ENCODE peak calls at places on chromosomes 5 and 9, in seven cellular contexts. One of them, this sample, is unnamed.

GRCh38 chr5:68898961-68899471 is 194.8 kb upstream of the SLC30A5 start:
- DNase-seq in neural crest cell: no peak
- DNase-seq in cardiac fibroblast: peak
- DNase-seq in lung: no peak
- DNase-seq in omental fat pad: no peak
- DNase-seq in HepG2: no peak
- DNase-seq in Peyer's patch: no peak
- DNase-seq in this sample: no peak

GRCh38 chr9:36029765-36030528 is 6.8 kb upstream of the RECK start:
- DNase-seq in neural crest cell: no peak
- DNase-seq in cardiac fibroblast: peak
- DNase-seq in lung: no peak
- DNase-seq in omental fat pad: no peak
- DNase-seq in HepG2: no peak
- DNase-seq in Peyer's patch: no peak
- DNase-seq in this sample: peak

GRCh38 chr5:171961117-171961516 is 45.3 kb downstream of the FBXW11 start:
- DNase-seq in neural crest cell: no peak
- DNase-seq in cardiac fibroblast: peak
- DNase-seq in lung: no peak
- DNase-seq in omental fat pad: no peak
- DNase-seq in HepG2: no peak
- DNase-seq in Peyer's patch: no peak
- DNase-seq in this sample: no peak

GRCh38 chr9:92184041-92184564 is 68.9 kb upstream of the SPTLC1 start:
- DNase-seq in neural crest cell: no peak
- DNase-seq in cardiac fibroblast: no peak
- DNase-seq in lung: no peak
- DNase-seq in omental fat pad: no peak
- DNase-seq in HepG2: no peak
- DNase-seq in Peyer's patch: no peak
- DNase-seq in this sample: no peak

GRCh38 chr9:107848598-107848997 is 359.0 kb upstream of the KLF4 start:
- DNase-seq in neural crest cell: no peak
- DNase-seq in cardiac fibroblast: peak
- DNase-seq in lung: no peak
- DNase-seq in omental fat pad: no peak
- DNase-seq in HepG2: no peak
- DNase-seq in Peyer's patch: no peak
- DNase-seq in this sample: no peak

GRCh38 chr9:134403682-134404301 is 77.5 kb downstream of the RXRA start:
- DNase-seq in neural crest cell: no peak
- DNase-seq in cardiac fibroblast: peak
- DNase-seq in lung: peak
- DNase-seq in omental fat pad: no peak
- DNase-seq in HepG2: no peak
- DNase-seq in Peyer's patch: peak
- DNase-seq in this sample: peak

GRCh38 chr5:38670878-38671277 is 114.4 kb upstream of the LIFR start:
- DNase-seq in neural crest cell: no peak
- DNase-seq in cardiac fibroblast: peak
- DNase-seq in lung: no peak
- DNase-seq in omental fat pad: no peak
- DNase-seq in HepG2: no peak
- DNase-seq in Peyer's patch: no peak
- DNase-seq in this sample: no peak

GRCh38 chr5:39947657-39948056 is 522.9 kb upstream of the DAB2 start:
- DNase-seq in neural crest cell: no peak
- DNase-seq in cardiac fibroblast: peak
- DNase-seq in lung: no peak
- DNase-seq in omental fat pad: no peak
- DNase-seq in HepG2: no peak
- DNase-seq in Peyer's patch: no peak
- DNase-seq in this sample: no peak

GRCh38 chr9:121537283-121537682 is 37.6 kb upstream of the GGTA1 start:
- DNase-seq in neural crest cell: no peak
- DNase-seq in cardiac fibroblast: peak
- DNase-seq in lung: no peak
- DNase-seq in omental fat pad: no peak
- DNase-seq in HepG2: no peak
- DNase-seq in Peyer's patch: no peak
- DNase-seq in this sample: no peak

GRCh38 chr5:96595300-96596090 is 66.7 kb upstream of the CAST start:
- DNase-seq in neural crest cell: no peak
- DNase-seq in cardiac fibroblast: no peak
- DNase-seq in lung: no peak
- DNase-seq in omental fat pad: no peak
- DNase-seq in HepG2: peak
- DNase-seq in Peyer's patch: no peak
- DNase-seq in this sample: no peak

GRCh38 chr5:132293066-132293991 is 865 bp upstream of the SLC22A4 start:
- DNase-seq in neural crest cell: peak
- DNase-seq in cardiac fibroblast: peak
- DNase-seq in lung: peak
- DNase-seq in omental fat pad: peak
- DNase-seq in HepG2: peak
- DNase-seq in Peyer's patch: peak
- DNase-seq in this sample: peak

GRCh38 chr5:98770158-98770910 is 3.1 kb upstream of the RGMB start:
- DNase-seq in neural crest cell: no peak
- DNase-seq in cardiac fibroblast: peak
- DNase-seq in lung: peak
- DNase-seq in omental fat pad: no peak
- DNase-seq in HepG2: peak
- DNase-seq in Peyer's patch: peak
- DNase-seq in this sample: peak

GRCh38 chr9:99368341-99369326 is 146.6 kb downstream of the SEC61B start:
- DNase-seq in neural crest cell: peak
- DNase-seq in cardiac fibroblast: peak
- DNase-seq in lung: no peak
- DNase-seq in omental fat pad: no peak
- DNase-seq in HepG2: no peak
- DNase-seq in Peyer's patch: no peak
- DNase-seq in this sample: peak

GRCh38 chr5:58236498-58236897 is 223.4 kb downstream of the PLK2 start:
- DNase-seq in neural crest cell: no peak
- DNase-seq in cardiac fibroblast: no peak
- DNase-seq in lung: no peak
- DNase-seq in omental fat pad: no peak
- DNase-seq in HepG2: no peak
- DNase-seq in Peyer's patch: no peak
- DNase-seq in this sample: no peak

GRCh38 chr9:12884736-12885395 is 110.0 kb downstream of the LURAP1L start:
- DNase-seq in neural crest cell: no peak
- DNase-seq in cardiac fibroblast: peak
- DNase-seq in lung: no peak
- DNase-seq in omental fat pad: no peak
- DNase-seq in HepG2: peak
- DNase-seq in Peyer's patch: no peak
- DNase-seq in this sample: peak

DNA sequence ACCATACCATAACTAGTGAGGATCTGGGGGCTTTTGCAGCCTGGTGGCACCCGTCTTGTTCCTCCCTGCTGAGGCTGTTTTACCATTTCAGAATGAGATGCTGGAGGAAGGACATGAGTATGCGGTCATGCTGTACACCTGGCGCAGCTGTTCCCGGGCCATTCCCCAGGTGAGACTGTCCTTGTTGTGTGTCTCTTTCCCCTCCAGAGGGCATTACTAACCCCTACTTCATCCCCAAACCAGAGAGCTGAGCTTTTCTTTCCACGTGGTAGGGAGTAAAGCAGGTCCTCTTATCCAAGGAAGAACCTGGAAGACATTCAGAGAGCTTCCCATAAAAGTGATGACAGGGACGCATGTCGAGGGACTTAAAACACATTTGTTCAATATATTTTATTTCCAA is 28.8 kb downstream of the CYFIP2 start:
- DNase-seq in neural crest cell: no peak
- DNase-seq in cardiac fibroblast: no peak
- DNase-seq in lung: no peak
- DNase-seq in omental fat pad: no peak
- DNase-seq in HepG2: no peak
- DNase-seq in Peyer's patch: no peak
- DNase-seq in this sample: no peak
- TF ChIP-seq CTCF in neural crest cell: no peak
- TF ChIP-seq CTCF in cardiac fibroblast: no peak
- TF ChIP-seq CTCF in lung: no peak
- TF ChIP-seq CTCF in omental fat pad: no peak
- TF ChIP-seq CTCF in HepG2: peak
- TF ChIP-seq CTCF in Peyer's patch: no peak
- TF ChIP-seq CTCF in this sample: no peak

DNA sequence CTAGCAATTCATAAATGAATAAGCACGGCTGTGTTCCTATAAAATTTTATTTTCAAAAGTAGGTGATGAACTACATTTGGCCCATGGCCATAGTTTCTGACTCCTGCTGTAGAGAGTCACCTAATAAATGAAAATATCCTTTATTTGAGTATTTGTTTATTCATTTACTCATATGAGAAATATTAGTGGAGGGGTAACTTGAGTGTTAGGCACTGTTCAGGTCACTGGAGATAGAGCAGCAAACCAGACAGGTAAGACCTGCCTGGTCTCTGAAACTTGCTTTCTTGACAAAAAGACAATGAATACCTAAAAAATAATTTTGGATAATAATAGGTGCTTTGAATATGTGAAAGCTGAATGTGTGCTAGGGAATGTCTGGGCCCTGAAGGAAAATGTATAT is 68.8 kb downstream of the YIPF5 start:
- DNase-seq in neural crest cell: no peak
- DNase-seq in cardiac fibroblast: no peak
- DNase-seq in lung: no peak
- DNase-seq in omental fat pad: no peak
- DNase-seq in HepG2: no peak
- DNase-seq in Peyer's patch: no peak
- DNase-seq in this sample: no peak
- TF ChIP-seq CTCF in neural crest cell: no peak
- TF ChIP-seq CTCF in cardiac fibroblast: no peak
- TF ChIP-seq CTCF in lung: no peak
- TF ChIP-seq CTCF in omental fat pad: no peak
- TF ChIP-seq CTCF in HepG2: no peak
- TF ChIP-seq CTCF in Peyer's patch: no peak
- TF ChIP-seq CTCF in this sample: no peak

DNA sequence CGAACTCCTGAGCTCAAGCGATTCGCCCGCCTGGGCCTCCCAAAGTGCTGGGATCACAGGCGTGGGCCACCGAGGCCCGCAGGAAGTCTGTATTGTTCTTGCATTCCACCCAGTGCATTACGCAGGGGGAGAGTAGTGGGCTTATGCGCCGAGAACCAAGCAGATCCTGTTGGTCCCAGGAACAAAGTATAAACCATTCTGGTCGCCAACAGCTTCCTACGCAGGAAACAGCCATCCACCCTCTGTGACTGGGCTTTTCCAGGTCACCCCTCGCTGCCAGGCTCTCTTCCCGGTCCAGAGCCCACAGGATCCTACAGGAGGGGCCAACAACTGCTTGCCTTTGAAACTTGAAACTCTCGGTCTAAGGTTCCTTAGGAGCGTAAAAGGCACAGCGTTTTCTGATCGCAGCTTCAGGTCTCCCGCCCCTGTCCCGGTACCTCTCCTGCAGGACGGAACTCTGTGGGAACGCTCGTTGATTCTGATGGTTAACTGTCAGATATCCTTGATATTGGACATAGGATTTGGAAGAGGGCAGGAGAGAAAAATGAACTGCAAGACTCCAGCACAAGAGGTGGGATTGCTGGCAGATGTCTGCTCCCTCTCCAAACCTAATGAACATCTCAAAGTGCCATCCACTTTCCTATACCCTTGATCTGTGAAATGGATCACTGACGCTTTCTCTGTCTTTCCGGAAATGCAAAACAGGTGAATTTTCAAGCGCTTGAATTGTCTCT is 4.2 kb upstream of the ANXA2R start:
- DNase-seq in neural crest cell: no peak
- DNase-seq in cardiac fibroblast: peak
- DNase-seq in lung: no peak
- DNase-seq in omental fat pad: no peak
- DNase-seq in HepG2: no peak
- DNase-seq in Peyer's patch: no peak
- DNase-seq in this sample: no peak
- TF ChIP-seq CTCF in neural crest cell: no peak
- TF ChIP-seq CTCF in cardiac fibroblast: no peak
- TF ChIP-seq CTCF in lung: no peak
- TF ChIP-seq CTCF in omental fat pad: no peak
- TF ChIP-seq CTCF in HepG2: no peak
- TF ChIP-seq CTCF in Peyer's patch: no peak
- TF ChIP-seq CTCF in this sample: no peak

GRCh38 chr9:128823903-128824406 is 5.6 kb downstream of the SPOUT1 start:
- DNase-seq in neural crest cell: no peak
- DNase-seq in cardiac fibroblast: no peak
- DNase-seq in lung: no peak
- DNase-seq in omental fat pad: no peak
- DNase-seq in HepG2: no peak
- DNase-seq in Peyer's patch: no peak
- DNase-seq in this sample: no peak

GRCh38 chr9:128828267-128828666 is 1.3 kb downstream of the SPOUT1 start:
- DNase-seq in neural crest cell: no peak
- DNase-seq in cardiac fibroblast: no peak
- DNase-seq in lung: no peak
- DNase-seq in omental fat pad: no peak
- DNase-seq in HepG2: no peak
- DNase-seq in Peyer's patch: no peak
- DNase-seq in this sample: no peak

GRCh38 chr9:128824911-128825310 is 4.7 kb downstream of the SPOUT1 start:
- DNase-seq in neural crest cell: no peak
- DNase-seq in cardiac fibroblast: no peak
- DNase-seq in lung: no peak
- DNase-seq in omental fat pad: no peak
- DNase-seq in HepG2: no peak
- DNase-seq in Peyer's patch: no peak
- DNase-seq in this sample: no peak

GRCh38 chr9:128823362-128823902 is 5.1 kb downstream of the ENDOG start:
- DNase-seq in neural crest cell: no peak
- DNase-seq in cardiac fibroblast: no peak
- DNase-seq in lung: no peak
- DNase-seq in omental fat pad: no peak
- DNase-seq in HepG2: no peak
- DNase-seq in Peyer's patch: no peak
- DNase-seq in this sample: no peak

DNA sequence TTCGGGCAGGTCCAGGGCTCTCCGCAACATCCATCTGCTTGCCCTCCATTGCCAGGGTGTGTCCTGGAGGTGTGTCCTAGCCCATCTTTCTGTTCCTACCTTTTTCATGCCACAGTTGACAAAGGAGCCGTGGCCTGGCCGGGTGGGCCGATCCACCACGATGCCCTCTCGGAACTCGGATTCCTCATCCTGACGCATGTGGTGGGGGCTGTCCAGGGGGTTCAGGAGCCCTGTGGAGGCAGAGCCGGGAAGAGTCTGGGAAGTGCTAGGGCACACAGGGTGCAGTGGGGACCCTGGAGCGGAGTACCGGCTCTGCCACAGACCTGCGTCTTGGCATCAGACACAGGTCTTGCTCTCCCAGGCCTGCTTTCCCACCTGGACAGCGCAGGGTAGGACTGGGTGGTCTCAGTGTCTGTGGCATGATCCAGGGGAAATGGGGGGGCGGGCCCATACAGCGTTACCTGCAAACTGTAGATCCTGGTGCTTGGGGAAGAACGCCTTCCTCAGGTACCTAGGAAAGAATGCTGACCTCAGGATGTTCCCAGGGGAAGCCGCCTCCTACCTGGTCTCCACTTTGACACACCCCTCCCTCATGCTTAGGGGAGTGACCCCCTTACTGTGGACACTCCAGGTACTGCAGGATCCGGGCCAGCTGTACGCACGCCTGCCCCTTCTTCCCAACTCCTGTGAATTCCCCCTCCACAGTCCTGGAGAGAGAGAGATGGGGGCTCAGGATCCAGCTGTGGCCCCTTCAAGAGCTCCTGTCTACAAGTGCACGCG is 3.5 kb downstream of the SPOUT1 start:
- DNase-seq in neural crest cell: no peak
- DNase-seq in cardiac fibroblast: no peak
- DNase-seq in lung: no peak
- DNase-seq in omental fat pad: no peak
- DNase-seq in HepG2: no peak
- DNase-seq in Peyer's patch: no peak
- DNase-seq in this sample: no peak
- TF ChIP-seq CTCF in neural crest cell: peak
- TF ChIP-seq CTCF in cardiac fibroblast: peak
- TF ChIP-seq CTCF in lung: no peak
- TF ChIP-seq CTCF in omental fat pad: no peak
- TF ChIP-seq CTCF in HepG2: no peak
- TF ChIP-seq CTCF in Peyer's patch: no peak
- TF ChIP-seq CTCF in this sample: no peak

This sample was measured in AG09319.